ENCODE peak calls at places on chromosomes 3 and 15, in ten cellular contexts. C is fibroblast of the aortic adventitia; R is AG20443; D is stimulated activated CD8-positive, alpha-beta memory T cell treated with anti-CD3 and anti-CD28 coated beads, Interleukin-15, amount 100 ng/mL, for 1 hour; K is non-pigmented ciliary epithelial cell; E is cardiac septum; L is fibroblast of pulmonary artery; P is activated T-cell treated with anti-CD3 and anti-CD28 coated beads, Interleukin-2, amount 50 U/mL, for 24 hours; Y is activated CD4-positive, alpha-beta T cell treated with anti-CD3 and anti-CD28 coated beads for 4 hours; J is brain microvascular endothelial cell. A is an unnamed sample.

GRCh38 chr3:141387446-141388030 is 19.2 kb downstream of the ZBTB38 start:
- DNase-seq in K (no peak), E (no peak), C (no peak), L (no peak), P (no peak), Y (no peak), R (no peak), J (no peak), D (no peak), A (no peak)

GRCh38 chr3:93989241-93989640 is 9.3 kb downstream of the ARL13B start:
- DNase-seq in R (peak; percentile 16), K (no peak), P (no peak), Y (no peak), J (no peak), D (no peak), E (no peak), L (no peak), C (no peak), A (no peak)

GRCh38 chr3:30770387-30770786 is 124.1 kb downstream of the GADL1 start:
- DNase-seq in D (no peak), P (no peak), E (no peak), Y (no peak), L (peak; percentile 83), J (peak; percentile 94), C (peak; percentile 92), K (peak; percentile 76), R (peak; percentile 94), A (peak; percentile 86)

GRCh38 chr3:195098741-195099525 is 172.0 kb downstream of the XXYLT1 start:
- DNase-seq in C (no peak), L (no peak), E (peak; percentile 49), K (no peak), Y (no peak), D (no peak), J (no peak), R (no peak), P (no peak), A (no peak)

GRCh38 chr3:82942041-82942440 is 1180.6 kb upstream of the GBE1 start:
- DNase-seq in R (no peak), D (no peak), K (no peak), P (no peak), Y (no peak), L (no peak), C (no peak), E (no peak), J (no peak), A (no peak)

GRCh38 chr3:34260991-34261365 is 462.5 kb downstream of the PDCD6IP start:
- DNase-seq in E (no peak), L (peak; percentile 11), C (peak; percentile 4), P (no peak), Y (no peak), J (peak; percentile 19), D (no peak), R (no peak), K (no peak), A (peak; percentile 29)

GRCh38 chr3:115792206-115792955 is 169.1 kb downstream of the GAP43 start:
- DNase-seq in E (no peak), L (no peak), K (no peak), Y (no peak), P (peak; percentile 48), D (no peak), R (peak; percentile 9), J (peak; percentile 36), C (peak; percentile 28), A (no peak)

GRCh38 chr3:191008074-191008473 is 145.6 kb upstream of the GMNC start:
- DNase-seq in C (no peak), P (no peak), K (no peak), Y (no peak), L (no peak), D (no peak), R (no peak), J (no peak), E (no peak), A (no peak)

GRCh38 chr3:11350374-11350773 is 78.2 kb downstream of the ATG7 start:
- DNase-seq in L (peak; percentile 31), C (peak; percentile 44), K (no peak), J (no peak), P (no peak), E (no peak), D (no peak), R (no peak), Y (no peak), A (no peak)

GRCh38 chr15:29259233-29259632 is 10.4 kb downstream of the NSMCE3 start:
- DNase-seq in K (no peak), P (no peak), E (no peak), R (no peak), D (no peak), C (no peak), Y (no peak), J (no peak), L (no peak), A (no peak)

GRCh38 chr3:73547427-73548036 is 77.2 kb downstream of the PDZRN3 start:
- DNase-seq in L (peak; percentile 80), D (no peak), P (no peak), K (peak; percentile 53), C (peak; percentile 97), R (peak; percentile 76), E (no peak), Y (no peak), J (peak; percentile 34), A (no peak)

GRCh38 chr3:10185804-10186762 is 21.4 kb downstream of the IRAK2 start:
- DNase-seq in K (no peak), Y (no peak), L (peak; percentile 78), D (no peak), J (no peak), E (no peak), R (no peak), P (no peak), C (peak; percentile 84), A (no peak)

GRCh38 chr3:161284989-161285388 is 63.9 kb downstream of the NMD3 start:
- DNase-seq in P (no peak), Y (no peak), K (no peak), L (no peak), D (no peak), R (peak; percentile 26), C (no peak), J (no peak), E (no peak), A (no peak)

GRCh38 chr15:62779041-62779810 is 263.3 kb upstream of the TPM1 start:
- DNase-seq in E (no peak), L (peak; percentile 85), J (peak; percentile 28), Y (no peak), R (no peak), D (no peak), P (no peak), C (peak; percentile 75), K (no peak), A (no peak)

GRCh38 chr3:115418583-115418982 is 204.7 kb upstream of the GAP43 start:
- DNase-seq in K (no peak), P (no peak), C (no peak), E (no peak), Y (no peak), J (no peak), L (no peak), R (no peak), D (no peak), A (no peak)

GRCh38 chr3:190616627-190617026 is 102.7 kb downstream of the IL1RAP start:
- DNase-seq in D (no peak), Y (no peak), C (no peak), K (no peak), E (no peak), R (no peak), L (no peak), J (no peak), P (no peak), A (no peak)

GRCh38 chr3:153621988-153622387 is 460.0 kb downstream of the RAP2B start:
- DNase-seq in J (no peak), L (no peak), Y (peak; percentile 6), E (no peak), K (no peak), D (no peak), C (no peak), R (no peak), P (no peak), A (no peak)

GRCh38 chr3:181459516-181459915 is 252.2 kb upstream of the SOX2 start:
- DNase-seq in E (no peak), L (no peak), J (no peak), K (no peak), R (no peak), P (no peak), C (no peak), Y (no peak), D (no peak), A (no peak)

GRCh38 chr15:70267879-70268278 is 170.2 kb upstream of the TLE3 start:
- DNase-seq in J (peak; percentile 72), R (no peak), Y (no peak), D (no peak), E (no peak), C (no peak), L (peak; percentile 52), K (no peak), P (no peak), A (no peak)

GRCh38 chr15:90819390-90819789 is 49.0 kb upstream of the FURIN start:
- DNase-seq in E (no peak), C (no peak), P (no peak), D (no peak), K (no peak), J (no peak), Y (no peak), R (no peak), L (no peak), A (no peak)

GRCh38 chr15:100131321-100132224 is 210.2 kb downstream of the ADAMTS17 start:
- DNase-seq in C (no peak), E (no peak), J (peak; percentile 58), P (peak; percentile 56), K (no peak), D (no peak), Y (peak; percentile 7), L (peak; percentile 55), R (no peak), A (no peak)

GRCh38 chr3:72565593-72565992 is 282.7 kb downstream of the SHQ1 start:
- DNase-seq in P (no peak), K (no peak), E (no peak), L (no peak), J (no peak), R (no peak), Y (no peak), C (no peak), D (no peak), A (no peak)

GRCh38 chr3:31772155-31772761 is 208.8 kb downstream of the OSBPL10 start:
- DNase-seq in D (no peak), L (no peak), E (no peak), Y (no peak), K (no peak), C (no peak), P (peak; percentile 38), R (no peak), J (no peak), A (no peak)

GRCh38 chr3:39911465-39912309 is 102.3 kb downstream of the MYRIP start:
- DNase-seq in C (peak; percentile 92), E (no peak), K (no peak), J (no peak), D (no peak), Y (no peak), L (peak; percentile 56), P (no peak), R (peak; percentile 58), A (no peak)

GRCh38 chr3:42778644-42779043 is 5.6 kb upstream of the CCDC13 start:
- DNase-seq in Y (no peak), J (no peak), C (peak; percentile 69), L (peak; percentile 44), K (peak; percentile 46), E (no peak), R (no peak), D (no peak), P (no peak), A (no peak)

GRCh38 chr3:64399205-64399800 is 174.0 kb upstream of the PRICKLE2 start:
- DNase-seq in D (no peak), Y (no peak), E (no peak), P (no peak), R (peak; percentile 70), L (peak; percentile 80), K (peak; percentile 43), J (peak; percentile 60), C (peak; percentile 79), A (no peak)

GRCh38 chr3:151228291-151229125 is 25.5 kb upstream of the GPR171 start:
- DNase-seq in K (peak; percentile 80), R (peak; percentile 73), P (no peak), E (no peak), C (peak; percentile 80), D (no peak), L (peak; percentile 65), J (peak; percentile 95), Y (no peak), A (peak; percentile 38)